ENCODE peak calls at places on chromosomes 4 and X, in six cellular contexts. E is HCT116, W is PC-3, G is neural progenitor cell, J is GM23248, T is MM.1S. V is an unnamed sample.
A peak's percentile ranks its signal among the peaks of the same experiment; 100 is the strongest.

GRCh38 chr4:38136604-38137003 is 176.4 kb downstream of the PTTG2 start:
- DNase-seq in T (no peak), J (no peak), E (no peak), G (no peak), W (no peak), V (no peak)

GRCh38 chr4:176745902-176746301 is 46.8 kb downstream of the VEGFC start:
- DNase-seq in W (peak; percentile 8), T (no peak), G (no peak), J (peak; percentile 28), E (no peak), V (no peak)

GRCh38 chrX:14243823-14244222 is 214.1 kb upstream of the GEMIN8 start:
- DNase-seq in G (peak; percentile 43), E (no peak), J (no peak), T (no peak), W (no peak), V (no peak)

GRCh38 chrX:20361890-20362262 is 95.2 kb upstream of the RPS6KA3 start:
- DNase-seq in J (peak; percentile 75), T (no peak), E (no peak), W (peak; percentile 63), G (peak; percentile 27), V (no peak)

GRCh38 chrX:119981286-119982070 is 37.9 kb upstream of the NKAP start:
- DNase-seq in G (peak; percentile 63), T (peak; percentile 63), J (peak; percentile 49), E (peak; percentile 42), W (peak; percentile 58), V (peak; percentile 65)

GRCh38 chrX:38166478-38167083 is 54.1 kb downstream of the SRPX start:
- DNase-seq in E (peak; percentile 3), G (peak; percentile 15), W (peak; percentile 65), J (peak; percentile 45), T (peak; percentile 36), V (peak; percentile 47)

GRCh38 chr4:73620115-73620792 is at the start of gene RASSF6:
- DNase-seq in T (peak; percentile 81), E (peak; percentile 55), G (peak; percentile 73), J (no peak), W (peak; percentile 79), V (peak; percentile 86)

GRCh38 chrX:20267924-20268701 is 1.4 kb upstream of the RPS6KA3 start:
- DNase-seq in G (peak; percentile 61), J (no peak), W (no peak), E (no peak), T (no peak), V (no peak)

GRCh38 chr4:85861064-85861767 is 386.3 kb downstream of the ARHGAP24 start:
- DNase-seq in G (no peak), W (peak; percentile 19), E (no peak), T (no peak), J (no peak), V (no peak)

GRCh38 chr4:154132406-154132805 is 343.5 kb upstream of the SFRP2 start:
- DNase-seq in T (no peak), W (no peak), E (no peak), G (no peak), J (no peak), V (no peak)

GRCh38 chr4:38605794-38606586 is 58.0 kb upstream of the KLF3 start:
- DNase-seq in G (peak; percentile 38), E (no peak), W (no peak), J (no peak), T (no peak), V (no peak)

GRCh38 chr4:129738175-129738574 is 642.2 kb downstream of the C4orf33 start:
- DNase-seq in W (no peak), T (peak; percentile 76), J (no peak), E (no peak), G (no peak), V (no peak)

GRCh38 chr4:69467797-69468196 is 27.9 kb downstream of the UGT2B4 start:
- DNase-seq in E (no peak), T (no peak), J (no peak), G (no peak), W (no peak), V (no peak)

GRCh38 chr4:140150636-140150885 is 3.4 kb downstream of the MAML3 start:
- DNase-seq in W (no peak), E (no peak), J (no peak), T (no peak), G (no peak), V (no peak)

GRCh38 chr4:167906851-167907250 is 185.5 kb upstream of the ANXA10 start:
- DNase-seq in G (no peak), T (no peak), W (no peak), E (no peak), J (no peak), V (no peak)

GRCh38 chr4:151887151-151887815 is 126.5 kb upstream of the GATB start:
- DNase-seq in T (no peak), G (no peak), E (no peak), J (peak; percentile 69), W (peak; percentile 5), V (no peak)

GRCh38 chr4:177441061-177441802 is 1.0 kb downstream of the AGA start:
- DNase-seq in W (no peak), E (no peak), G (peak; percentile 11), J (peak; percentile 41), T (peak; percentile 44), V (peak; percentile 79)

GRCh38 chr4:188127157-188127874 is 11.9 kb upstream of the TRIML1 start:
- DNase-seq in T (no peak), G (no peak), J (peak; percentile 13), E (peak; percentile 86), W (peak; percentile 63), V (no peak)

GRCh38 chr4:136829298-136829697 is 703.0 kb downstream of the PCDH18 start:
- DNase-seq in T (no peak), G (no peak), E (no peak), W (no peak), J (no peak), V (no peak)

GRCh38 chrX:16320765-16321355 is 153.6 kb downstream of the MAGEB17 start:
- DNase-seq in J (peak; percentile 55), E (no peak), T (no peak), W (no peak), G (no peak), V (no peak)

DNA sequence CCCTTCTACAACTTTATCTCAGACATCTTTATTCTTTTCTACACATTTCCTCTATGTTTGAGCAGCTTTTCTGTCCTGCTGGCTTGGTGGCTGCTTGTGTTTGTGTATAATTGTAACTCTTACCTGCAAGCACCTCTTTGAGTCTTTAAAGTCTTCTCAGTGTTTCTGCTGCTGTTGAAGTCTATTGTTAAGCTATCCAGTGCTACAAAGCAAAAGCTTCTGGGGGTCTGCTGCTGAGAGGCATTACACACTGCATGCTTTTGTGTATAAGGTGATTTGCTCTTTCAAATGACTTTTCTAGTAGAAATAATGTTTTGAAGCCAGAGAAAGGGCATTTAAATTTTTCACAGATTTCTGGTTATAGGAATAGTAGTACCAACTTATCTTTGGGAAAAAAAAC is 241.8 kb downstream of the DTHD1 start:
- DNase-seq in W (no peak), T (no peak), G (peak; percentile 50), E (no peak), J (no peak), V (no peak)
- H3K9me3 ChIP-seq in W (peaks cover 6% of the 10 kb centered on the region), T (no peaks in the 10 kb centered on the region), G (no peaks in the 10 kb centered on the region), E (no peaks in the 10 kb centered on the region), J (no peaks in the 10 kb centered on the region), V (peaks cover 10% of the 10 kb centered on the region)

GRCh38 chr4:96035727-96036126 is 195.8 kb downstream of the PDHA2 start:
- DNase-seq in W (peak; percentile 33), T (peak; percentile 27), G (peak; percentile 18), J (no peak), E (peak; percentile 32), V (peak; percentile 4)
- TF ChIP-seq EZH2phosphoT487 in W (no peak), T (no peak), G (no peak), J (no peak), E (no peak), V (no peak)

GRCh38 chrX:112760697-112761096 is 79.9 kb downstream of the AMOT start:
- DNase-seq in G (no peak), E (no peak), T (no peak), W (no peak), J (peak; percentile 10), V (peak; percentile 18)
- H3K27ac ChIP-seq in G (no peak overlapping the region), E (no peak overlapping the region), T (no peak overlapping the region), W (no peak overlapping the region), J (no peak overlapping the region), V (peak overlapping the region; percentile 62)

GRCh38 chr4:39802005-39802404 is 104.1 kb downstream of the UBE2K start:
- DNase-seq in T (no peak), W (no peak), E (no peak), J (no peak), G (no peak), V (no peak)
- H3K9me3 ChIP-seq in T (no peaks in the 10 kb centered on the region), W (no peaks in the 10 kb centered on the region), E (no peaks in the 10 kb centered on the region), J (no peaks in the 10 kb centered on the region), G (no peaks in the 10 kb centered on the region), V (no peaks in the 10 kb centered on the region)